ENCODE peak calls at places on chromosomes 12 and 14, in four cellular contexts. I, T, Z and B are unnamed samples.

GRCh38 chr14:101077511-101078074 is 174.1 kb upstream of the RTL1 start:
- DNase-seq in I (no peak), T (no peak), Z (no peak), B (no peak)

GRCh38 chr14:104594310-104595046 is 10.1 kb downstream of the TMEM179 start:
- DNase-seq in I (no peak), T (peak; percentile 32), Z (no peak), B (peak; percentile 9)

GRCh38 chr12:22312336-22312735 is 22.2 kb downstream of the ST8SIA1 start:
- DNase-seq in I (no peak), T (no peak), Z (peak; percentile 74), B (peak; percentile 54)

GRCh38 chr12:39341179-39341578 is 101.7 kb downstream of the KIF21A start:
- DNase-seq in I (no peak), T (no peak), Z (no peak), B (no peak)

GRCh38 chr14:99601301-99601945 is 2.6 kb downstream of the CCDC85C start:
- DNase-seq in I (no peak), T (no peak), Z (no peak), B (no peak)

GRCh38 chr14:54772451-54772881 is 130.2 kb downstream of the GCH1 start:
- DNase-seq in I (no peak), T (no peak), Z (peak; percentile 81), B (no peak)

GRCh38 chr12:78645956-78646355 is 218.6 kb upstream of the SYT1 start:
- DNase-seq in I (no peak), T (no peak), Z (no peak), B (no peak)

GRCh38 chr14:71466942-71467341 is 465.3 kb upstream of the RGS6 start:
- DNase-seq in I (no peak), T (no peak), Z (no peak), B (no peak)

GRCh38 chr12:116183741-116184141 is 93.8 kb downstream of the MED13L start:
- DNase-seq in I (no peak), T (no peak), Z (peak; percentile 25), B (no peak)

GRCh38 chr12:31324845-31325523 is 966 bp downstream of the SINHCAF start:
- DNase-seq in I (no peak), T (peak; percentile 72), Z (peak; percentile 69), B (peak; percentile 67)

GRCh38 chr12:2285462-2285861 is 232.7 kb downstream of the CACNA1C start:
- DNase-seq in I (no peak), T (no peak), Z (no peak), B (no peak)

GRCh38 chr14:60658116-60658515 is 8.8 kb upstream of the SIX1 start:
- DNase-seq in I (no peak), T (no peak), Z (no peak), B (no peak)

GRCh38 chr14:63564318-63564717 is 21.1 kb upstream of the PPP2R5E start:
- DNase-seq in I (no peak), T (no peak), Z (no peak), B (no peak)

GRCh38 chr12:91178139-91178561 is 4.5 kb downstream of the DCN start:
- DNase-seq in I (peak; percentile 48), T (peak; percentile 42), Z (peak; percentile 51), B (no peak)

GRCh38 chr12:52440821-52441319 is 6.7 kb upstream of the KRT75 start:
- DNase-seq in I (no peak), T (no peak), Z (peak; percentile 67), B (no peak)

GRCh38 chr14:67674139-67674479 is 323 bp downstream of the VTI1B start:
- DNase-seq in I (peak; percentile 45), T (peak; percentile 83), Z (peak; percentile 76), B (peak; percentile 80)

GRCh38 chr12:90149453-90149852 is 440.8 kb upstream of the ATP2B1 start:
- DNase-seq in I (no peak), T (no peak), Z (no peak), B (no peak)

GRCh38 chr12:68745376-68745903 is 536 bp upstream of the SLC35E3 start:
- DNase-seq in I (no peak), T (no peak), Z (no peak), B (no peak)

GRCh38 chr14:75793806-75794205 is 132.8 kb downstream of the TTLL5 start:
- DNase-seq in I (no peak), T (no peak), Z (peak; percentile 25), B (no peak)